ENCODE peak calls at places on chromosomes 5 and 9, in seven cellular contexts. One of them, this sample, is unnamed.

GRCh38 chr5:172902497-172903472 is 56.4 kb upstream of the RPL26L1 start:
- DNase-seq in lower leg skin: no peak
- DNase-seq in body of pancreas: peak
- DNase-seq in uterus: peak
- DNase-seq in breast epithelium: peak
- DNase-seq in ovary: peak
- DNase-seq in tibial nerve: peak
- DNase-seq in this sample: peak

GRCh38 chr5:177520271-177520670 is 3.5 kb upstream of the DDX41 start:
- DNase-seq in lower leg skin: no peak
- DNase-seq in body of pancreas: no peak
- DNase-seq in uterus: no peak
- DNase-seq in breast epithelium: no peak
- DNase-seq in ovary: no peak
- DNase-seq in tibial nerve: no peak
- DNase-seq in this sample: no peak

GRCh38 chr9:124209279-124209678 is 48.5 kb upstream of the NEK6 start:
- DNase-seq in lower leg skin: no peak
- DNase-seq in body of pancreas: no peak
- DNase-seq in uterus: no peak
- DNase-seq in breast epithelium: no peak
- DNase-seq in ovary: no peak
- DNase-seq in tibial nerve: no peak
- DNase-seq in this sample: no peak

GRCh38 chr5:52840286-52841050 is 52.8 kb downstream of the ITGA1 start:
- DNase-seq in lower leg skin: no peak
- DNase-seq in body of pancreas: no peak
- DNase-seq in uterus: peak
- DNase-seq in breast epithelium: no peak
- DNase-seq in ovary: no peak
- DNase-seq in tibial nerve: no peak
- DNase-seq in this sample: peak

GRCh38 chr9:65404232-65405006 is 119.4 kb upstream of the FOXD4L5 start:
- DNase-seq in lower leg skin: no peak
- DNase-seq in body of pancreas: no peak
- DNase-seq in uterus: no peak
- DNase-seq in breast epithelium: no peak
- DNase-seq in ovary: no peak
- DNase-seq in tibial nerve: no peak
- DNase-seq in this sample: no peak

GRCh38 chr5:69493235-69493925 is 790 bp downstream of the OCLN start:
- DNase-seq in lower leg skin: no peak
- DNase-seq in body of pancreas: peak
- DNase-seq in uterus: no peak
- DNase-seq in breast epithelium: no peak
- DNase-seq in ovary: no peak
- DNase-seq in tibial nerve: no peak
- DNase-seq in this sample: peak

GRCh38 chr9:124551472-124552339 is 44.5 kb upstream of the NR5A1 start:
- DNase-seq in lower leg skin: no peak
- DNase-seq in body of pancreas: peak
- DNase-seq in uterus: no peak
- DNase-seq in breast epithelium: no peak
- DNase-seq in ovary: no peak
- DNase-seq in tibial nerve: no peak
- DNase-seq in this sample: peak

GRCh38 chr5:1106385-1107166 is 5.3 kb downstream of the SLC12A7 start:
- DNase-seq in lower leg skin: no peak
- DNase-seq in body of pancreas: no peak
- DNase-seq in uterus: no peak
- DNase-seq in breast epithelium: no peak
- DNase-seq in ovary: no peak
- DNase-seq in tibial nerve: no peak
- DNase-seq in this sample: no peak

GRCh38 chr5:150622157-150622556 is 18.3 kb upstream of the SYNPO start:
- DNase-seq in lower leg skin: no peak
- DNase-seq in body of pancreas: no peak
- DNase-seq in uterus: no peak
- DNase-seq in breast epithelium: no peak
- DNase-seq in ovary: no peak
- DNase-seq in tibial nerve: no peak
- DNase-seq in this sample: no peak

GRCh38 chr5:3010953-3011763 is 259.7 kb upstream of the IRX2 start:
- DNase-seq in lower leg skin: no peak
- DNase-seq in body of pancreas: no peak
- DNase-seq in uterus: no peak
- DNase-seq in breast epithelium: no peak
- DNase-seq in ovary: no peak
- DNase-seq in tibial nerve: no peak
- DNase-seq in this sample: no peak

DNA sequence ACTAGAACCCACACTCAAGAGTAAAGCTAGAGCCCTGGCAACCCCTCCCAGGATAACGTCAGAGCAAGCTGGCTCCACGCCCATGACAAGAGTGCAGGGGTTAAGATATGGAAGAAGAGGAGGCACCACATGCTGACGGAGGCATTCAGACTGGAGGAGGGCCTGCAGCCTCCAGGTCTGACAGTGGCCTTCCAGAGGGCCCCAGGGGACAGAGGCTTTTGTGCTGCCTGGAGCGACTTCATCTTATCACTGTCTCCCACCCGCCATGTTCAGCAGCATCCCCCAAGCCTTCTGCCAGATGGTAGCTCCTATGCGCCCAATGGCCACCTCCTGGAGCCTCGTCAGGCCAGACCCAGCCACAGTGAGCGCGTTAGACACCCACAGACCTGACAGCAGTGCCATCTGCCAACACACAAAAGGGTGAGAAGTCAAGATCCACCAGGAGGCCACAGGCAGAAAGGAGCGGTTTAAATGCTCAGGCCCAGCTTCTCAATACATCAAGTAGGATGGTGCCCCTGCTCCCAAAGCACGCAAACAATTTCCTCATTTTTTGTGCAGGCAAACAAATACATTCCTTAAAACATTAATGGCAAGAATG is 65.8 kb downstream of the C5orf15 start:
- DNase-seq in lower leg skin: no peak
- DNase-seq in body of pancreas: no peak
- DNase-seq in uterus: no peak
- DNase-seq in breast epithelium: no peak
- DNase-seq in ovary: no peak
- DNase-seq in tibial nerve: no peak
- DNase-seq in this sample: no peak
- TF ChIP-seq POLR2A in lower leg skin: no peak
- TF ChIP-seq POLR2A in body of pancreas: no peak
- TF ChIP-seq POLR2A in uterus: no peak
- TF ChIP-seq POLR2A in breast epithelium: no peak
- TF ChIP-seq POLR2A in ovary: no peak
- TF ChIP-seq POLR2A in tibial nerve: no peak
- TF ChIP-seq POLR2A in this sample: no peak

DNA sequence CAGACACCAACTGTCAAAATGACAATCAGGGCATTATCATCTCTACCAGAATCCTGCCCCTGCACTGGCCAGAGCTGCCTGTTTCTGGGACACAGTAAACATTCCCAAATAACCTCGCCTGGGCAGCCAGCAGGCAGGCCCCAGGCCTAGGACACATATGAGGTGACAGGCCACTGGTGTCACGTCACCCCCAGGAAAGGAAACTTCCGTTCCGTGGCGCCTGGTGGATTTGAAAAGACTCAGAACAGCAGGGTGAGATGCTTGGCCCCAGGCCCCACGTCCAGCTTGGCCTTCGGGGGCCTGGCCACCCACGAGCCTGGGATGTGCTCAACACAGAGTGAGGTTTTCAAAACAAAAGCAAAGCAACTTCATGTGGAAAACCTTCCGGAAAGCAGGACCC is 1.3 kb downstream of the SEMA4D start:
- DNase-seq in lower leg skin: no peak
- DNase-seq in body of pancreas: no peak
- DNase-seq in uterus: no peak
- DNase-seq in breast epithelium: no peak
- DNase-seq in ovary: no peak
- DNase-seq in tibial nerve: peak
- DNase-seq in this sample: no peak
- TF ChIP-seq POLR2A in lower leg skin: no peak
- TF ChIP-seq POLR2A in body of pancreas: no peak
- TF ChIP-seq POLR2A in uterus: no peak
- TF ChIP-seq POLR2A in breast epithelium: no peak
- TF ChIP-seq POLR2A in ovary: no peak
- TF ChIP-seq POLR2A in tibial nerve: no peak
- TF ChIP-seq POLR2A in this sample: no peak

GRCh38 chr9:128101231-128101641 is 26.3 kb downstream of the PTGES2 start:
- DNase-seq in lower leg skin: no peak
- DNase-seq in body of pancreas: no peak
- DNase-seq in uterus: peak
- DNase-seq in breast epithelium: no peak
- DNase-seq in ovary: no peak
- DNase-seq in tibial nerve: no peak
- DNase-seq in this sample: peak
- TF ChIP-seq POLR2A in lower leg skin: no peak
- TF ChIP-seq POLR2A in body of pancreas: no peak
- TF ChIP-seq POLR2A in uterus: no peak
- TF ChIP-seq POLR2A in breast epithelium: no peak
- TF ChIP-seq POLR2A in ovary: no peak
- TF ChIP-seq POLR2A in tibial nerve: no peak
- TF ChIP-seq POLR2A in this sample: no peak

GRCh38 chr5:14153932-14154646 is 10.9 kb downstream of the TRIO start:
- DNase-seq in lower leg skin: peak
- DNase-seq in body of pancreas: peak
- DNase-seq in uterus: peak
- DNase-seq in breast epithelium: peak
- DNase-seq in ovary: no peak
- DNase-seq in tibial nerve: peak
- DNase-seq in this sample: peak
- TF ChIP-seq POLR2A in lower leg skin: no peak
- TF ChIP-seq POLR2A in body of pancreas: no peak
- TF ChIP-seq POLR2A in uterus: no peak
- TF ChIP-seq POLR2A in breast epithelium: no peak
- TF ChIP-seq POLR2A in ovary: no peak
- TF ChIP-seq POLR2A in tibial nerve: no peak
- TF ChIP-seq POLR2A in this sample: no peak

GRCh38 chr9:114621975-114622609 is 11.0 kb downstream of the TMEM268 start:
- DNase-seq in lower leg skin: no peak
- DNase-seq in body of pancreas: no peak
- DNase-seq in uterus: no peak
- DNase-seq in breast epithelium: no peak
- DNase-seq in ovary: peak
- DNase-seq in tibial nerve: no peak
- DNase-seq in this sample: peak
- TF ChIP-seq POLR2A in lower leg skin: no peak
- TF ChIP-seq POLR2A in body of pancreas: no peak
- TF ChIP-seq POLR2A in uterus: no peak
- TF ChIP-seq POLR2A in breast epithelium: no peak
- TF ChIP-seq POLR2A in ovary: no peak
- TF ChIP-seq POLR2A in tibial nerve: no peak
- TF ChIP-seq POLR2A in this sample: peak

GRCh38 chr9:136902259-136902821 is 16.0 kb downstream of the TRAF2 start:
- DNase-seq in lower leg skin: peak
- DNase-seq in body of pancreas: peak
- DNase-seq in uterus: peak
- DNase-seq in breast epithelium: peak
- DNase-seq in ovary: no peak
- DNase-seq in tibial nerve: peak
- DNase-seq in this sample: peak
- TF ChIP-seq POLR2A in lower leg skin: no peak
- TF ChIP-seq POLR2A in body of pancreas: peak
- TF ChIP-seq POLR2A in uterus: no peak
- TF ChIP-seq POLR2A in breast epithelium: no peak
- TF ChIP-seq POLR2A in ovary: no peak
- TF ChIP-seq POLR2A in tibial nerve: no peak
- TF ChIP-seq POLR2A in this sample: peak

GRCh38 chr9:136728080-136728547 is 14.6 kb downstream of the LCN10 start:
- DNase-seq in lower leg skin: peak
- DNase-seq in body of pancreas: peak
- DNase-seq in uterus: peak
- DNase-seq in breast epithelium: peak
- DNase-seq in ovary: peak
- DNase-seq in tibial nerve: peak
- DNase-seq in this sample: peak
- TF ChIP-seq POLR2A in lower leg skin: no peak
- TF ChIP-seq POLR2A in body of pancreas: peak
- TF ChIP-seq POLR2A in uterus: peak
- TF ChIP-seq POLR2A in breast epithelium: peak
- TF ChIP-seq POLR2A in ovary: peak
- TF ChIP-seq POLR2A in tibial nerve: peak
- TF ChIP-seq POLR2A in this sample: peak

DNA sequence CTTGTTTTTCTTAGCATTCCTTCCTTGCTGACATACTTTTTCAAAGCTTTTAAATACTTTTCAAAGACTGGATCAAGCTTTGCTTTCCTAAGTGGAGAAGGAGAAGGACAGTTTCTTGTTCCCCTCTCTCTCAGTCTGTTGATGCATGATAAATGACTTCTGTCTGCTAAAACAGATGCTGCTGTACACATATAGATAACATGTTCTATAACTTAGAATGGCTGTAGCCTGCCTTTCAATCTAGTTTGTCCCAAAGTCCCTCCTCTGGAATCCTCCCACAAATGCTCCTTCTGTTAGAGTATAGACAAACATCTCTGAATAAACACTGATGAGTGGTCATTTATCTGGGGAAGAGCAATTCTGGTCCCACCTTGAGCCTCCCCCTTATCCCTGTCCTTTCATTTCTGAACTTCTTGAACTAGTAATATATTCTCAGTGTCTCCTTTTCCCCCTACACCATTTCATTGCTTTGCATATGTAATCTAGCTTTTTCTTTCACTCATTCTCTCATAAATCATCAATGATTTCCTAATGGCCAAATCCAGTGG is 5.4 kb upstream of the HEMGN start:
- DNase-seq in lower leg skin: no peak
- DNase-seq in body of pancreas: no peak
- DNase-seq in uterus: no peak
- DNase-seq in breast epithelium: no peak
- DNase-seq in ovary: no peak
- DNase-seq in tibial nerve: no peak
- DNase-seq in this sample: no peak
- TF ChIP-seq POLR2A in lower leg skin: no peak
- TF ChIP-seq POLR2A in body of pancreas: no peak
- TF ChIP-seq POLR2A in uterus: no peak
- TF ChIP-seq POLR2A in breast epithelium: no peak
- TF ChIP-seq POLR2A in ovary: no peak
- TF ChIP-seq POLR2A in tibial nerve: no peak
- TF ChIP-seq POLR2A in this sample: no peak

GRCh38 chr9:69211424-69212036 is 37.5 kb downstream of the TJP2 start:
- DNase-seq in lower leg skin: no peak
- DNase-seq in body of pancreas: no peak
- DNase-seq in uterus: no peak
- DNase-seq in breast epithelium: no peak
- DNase-seq in ovary: no peak
- DNase-seq in tibial nerve: no peak
- DNase-seq in this sample: no peak

GRCh38 chr9:69218166-69218565 is 44.1 kb downstream of the TJP2 start:
- DNase-seq in lower leg skin: no peak
- DNase-seq in body of pancreas: no peak
- DNase-seq in uterus: no peak
- DNase-seq in breast epithelium: no peak
- DNase-seq in ovary: no peak
- DNase-seq in tibial nerve: no peak
- DNase-seq in this sample: no peak

GRCh38 chr9:69213647-69214046 is 39.6 kb downstream of the TJP2 start:
- DNase-seq in lower leg skin: no peak
- DNase-seq in body of pancreas: no peak
- DNase-seq in uterus: no peak
- DNase-seq in breast epithelium: no peak
- DNase-seq in ovary: no peak
- DNase-seq in tibial nerve: no peak
- DNase-seq in this sample: no peak

GRCh38 chr9:69214939-69215338 is 40.9 kb downstream of the TJP2 start:
- DNase-seq in lower leg skin: no peak
- DNase-seq in body of pancreas: no peak
- DNase-seq in uterus: no peak
- DNase-seq in breast epithelium: no peak
- DNase-seq in ovary: no peak
- DNase-seq in tibial nerve: no peak
- DNase-seq in this sample: no peak

GRCh38 chr9:69215774-69216482 is 41.9 kb downstream of the TJP2 start:
- DNase-seq in lower leg skin: no peak
- DNase-seq in body of pancreas: no peak
- DNase-seq in uterus: no peak
- DNase-seq in breast epithelium: no peak
- DNase-seq in ovary: no peak
- DNase-seq in tibial nerve: no peak
- DNase-seq in this sample: peak
- TF ChIP-seq POLR2A in lower leg skin: no peak
- TF ChIP-seq POLR2A in body of pancreas: no peak
- TF ChIP-seq POLR2A in uterus: no peak
- TF ChIP-seq POLR2A in breast epithelium: no peak
- TF ChIP-seq POLR2A in ovary: no peak
- TF ChIP-seq POLR2A in tibial nerve: no peak
- TF ChIP-seq POLR2A in this sample: no peak